ENCODE peak calls at places on chromosomes 5 and 9, in nine cellular contexts. X is ovary; W is brain microvascular endothelial cell; R is GM23248; V is uterus; T is CD4-positive, alpha-beta T cell; M is fibroblast of lung; I is thyroid gland; E is effector memory CD4-positive, alpha-beta T cell. G is an unnamed sample.

GRCh38 chr5:120139039-120139438 is 325.1 kb upstream of the PRR16 start:
- DNase-seq in X (no peak), W (peak; percentile 76), R (peak; percentile 93), V (peak; percentile 59), T (no peak), M (peak; percentile 100), I (no peak), E (no peak), G (no peak)

GRCh38 chr9:30932226-30932625 is 1452.2 kb upstream of the ACO1 start:
- DNase-seq in X (no peak), W (no peak), R (peak; percentile 4), V (no peak), T (no peak), M (no peak), I (no peak), E (no peak), G (no peak)

GRCh38 chr9:78213696-78214095 is 22.2 kb upstream of the CEP78 start:
- DNase-seq in X (no peak), W (peak; percentile 10), R (peak; percentile 45), V (no peak), T (no peak), M (peak; percentile 22), I (no peak), E (no peak), G (no peak)

GRCh38 chr5:142937265-142937877 is 167.2 kb downstream of the ARHGAP26 start:
- DNase-seq in X (no peak), W (no peak), R (no peak), V (no peak), T (no peak), M (no peak), I (no peak), E (no peak), G (no peak)

GRCh38 chr5:131810510-131811249 is 13.9 kb upstream of the FNIP1 start:
- DNase-seq in X (no peak), W (no peak), R (peak; percentile 18), V (no peak), T (no peak), M (peak; percentile 34), I (no peak), E (no peak), G (no peak)

GRCh38 chr5:148912714-148913398 is 86.4 kb downstream of the ADRB2 start:
- DNase-seq in X (no peak), W (peak; percentile 93), R (peak; percentile 99), V (no peak), T (no peak), M (peak; percentile 85), I (no peak), E (no peak), G (no peak)

GRCh38 chr9:124799274-124800006 is 22.5 kb downstream of the OLFML2A start:
- DNase-seq in X (no peak), W (no peak), R (no peak), V (no peak), T (no peak), M (no peak), I (no peak), E (no peak), G (no peak)

GRCh38 chr5:173802670-173803165 is 85.4 kb upstream of the CPEB4 start:
- DNase-seq in X (no peak), W (no peak), R (peak; percentile 60), V (no peak), T (no peak), M (peak; percentile 43), I (no peak), E (no peak), G (no peak)

GRCh38 chr5:150092159-150092787 is 5.9 kb upstream of the CSF1R start:
- DNase-seq in X (no peak), W (no peak), R (no peak), V (no peak), T (no peak), M (no peak), I (no peak), E (no peak), G (no peak)

GRCh38 chr9:125631391-125632085 is 75.5 kb downstream of the MAPKAP1 start:
- DNase-seq in X (no peak), W (peak; percentile 48), R (peak; percentile 78), V (no peak), T (no peak), M (peak; percentile 77), I (no peak), E (no peak), G (no peak)

GRCh38 chr9:108182950-108183381 is 672.8 kb downstream of the ACTL7B start:
- DNase-seq in X (no peak), W (peak; percentile 19), R (peak; percentile 82), V (no peak), T (no peak), M (no peak), I (no peak), E (no peak), G (peak; percentile 54)

GRCh38 chr5:99929067-99929805 is 605.9 kb upstream of the FAM174A start:
- DNase-seq in X (no peak), W (no peak), R (no peak), V (no peak), T (no peak), M (no peak), I (no peak), E (no peak), G (no peak)

GRCh38 chr9:4301971-4302427 is 2.1 kb upstream of the GLIS3 start:
- DNase-seq in X (peak; percentile 61), W (peak; percentile 95), R (peak; percentile 99), V (no peak), T (no peak), M (peak; percentile 93), I (peak; percentile 64), E (no peak), G (peak; percentile 90)

DNA sequence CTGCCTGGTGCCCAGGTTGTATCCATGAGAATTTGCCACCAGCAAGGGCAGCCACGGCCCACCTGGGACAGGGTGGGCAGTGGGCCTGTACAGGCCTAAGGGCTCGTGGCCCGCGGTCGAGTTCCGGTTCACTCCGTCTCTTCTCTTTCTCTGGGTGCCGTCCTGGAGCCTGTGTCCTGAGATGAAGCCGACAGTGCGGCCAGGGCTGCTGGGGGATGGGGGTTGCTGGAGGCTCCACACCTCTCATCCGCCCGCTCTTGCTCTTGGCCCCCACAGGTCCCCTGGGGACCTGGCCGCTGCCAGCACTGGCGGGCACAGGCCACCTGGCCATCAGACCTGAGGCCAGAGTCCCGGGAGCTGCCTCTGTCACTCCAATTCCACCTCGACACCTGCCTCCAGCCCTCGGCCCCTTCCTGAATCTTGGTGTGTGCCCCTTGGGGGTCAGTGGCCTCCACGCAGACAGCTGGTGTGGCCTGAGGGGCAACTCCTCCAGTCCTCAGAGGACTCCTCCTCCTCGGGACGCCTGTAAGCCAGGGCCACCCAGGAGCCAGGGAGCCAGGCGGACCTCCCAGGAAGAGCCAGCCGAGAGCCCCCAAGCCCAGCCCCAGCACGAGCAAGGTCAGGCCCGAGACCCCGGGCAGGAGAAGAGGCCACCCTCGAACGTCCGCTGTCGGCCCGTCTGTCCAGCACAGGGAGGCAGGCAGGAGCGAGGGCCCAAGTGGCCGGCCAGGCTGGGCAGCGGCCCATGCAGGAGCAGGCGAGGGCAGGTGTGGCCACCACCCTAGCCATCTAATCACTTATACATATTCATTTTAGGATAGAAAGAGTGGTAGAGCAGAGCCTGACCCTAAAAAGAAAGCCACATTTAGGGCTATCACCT is 5.2 kb downstream of the LRRC26 start:
- DNase-seq in X (no peak), W (no peak), R (no peak), V (no peak), T (no peak), M (no peak), I (no peak), E (no peak), G (no peak)
- H3K27me3 ChIP-seq in X (peaks cover 28% of the 10 kb centered on the region), W (peaks cover 84% of the 10 kb centered on the region), R (peaks cover 45% of the 10 kb centered on the region), V (peaks cover 58% of the 10 kb centered on the region), T (peaks cover 73% of the 10 kb centered on the region), M (peaks cover 44% of the 10 kb centered on the region), I (peaks cover 53% of the 10 kb centered on the region), E (peaks cover 73% of the 10 kb centered on the region), G (peaks cover 2% of the 10 kb centered on the region)

GRCh38 chr5:407801-408268 is 35.1 kb upstream of the EXOC3 start:
- DNase-seq in X (no peak), W (no peak), R (no peak), V (no peak), T (no peak), M (no peak), I (no peak), E (no peak), G (no peak)
- H3K27me3 ChIP-seq in X (no peaks in the 10 kb centered on the region), W (no peaks in the 10 kb centered on the region), R (no peaks in the 10 kb centered on the region), V (no peaks in the 10 kb centered on the region), T (peaks cover 7% of the 10 kb centered on the region), M (no peaks in the 10 kb centered on the region), I (no peaks in the 10 kb centered on the region), E (no peaks in the 10 kb centered on the region), G (no peaks in the 10 kb centered on the region)

DNA sequence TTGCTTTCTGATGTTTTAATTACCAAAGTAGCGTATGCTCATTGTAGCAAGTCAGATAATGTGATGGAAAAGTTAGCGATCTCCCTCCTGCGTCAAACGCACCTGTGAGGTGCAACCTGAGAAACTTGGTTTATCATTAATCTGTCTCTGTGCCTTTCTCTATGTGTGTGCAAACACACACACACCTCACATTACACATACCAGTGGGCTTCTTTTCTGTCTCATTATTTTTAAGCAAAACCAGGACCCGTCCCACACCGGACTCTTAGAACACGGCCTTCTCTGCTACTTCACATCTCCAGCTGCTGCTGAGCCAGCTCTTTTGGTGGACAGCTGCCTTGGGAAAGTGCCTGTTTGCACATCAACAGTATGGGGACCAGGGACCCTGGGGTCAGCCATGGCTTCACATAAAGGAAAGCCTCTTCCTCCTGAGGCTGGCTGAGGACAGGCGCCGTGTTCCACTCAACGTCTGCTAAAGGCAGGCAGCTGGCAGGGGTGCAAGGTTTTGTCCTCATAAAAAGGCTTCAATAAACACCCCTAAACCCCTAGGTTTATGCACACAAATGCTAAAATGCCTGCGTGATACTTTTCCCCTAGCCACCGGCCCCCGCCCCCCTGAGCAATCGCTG is 44.2 kb downstream of the MRPL36 start:
- DNase-seq in X (no peak), W (no peak), R (no peak), V (no peak), T (no peak), M (no peak), I (no peak), E (no peak), G (peak; percentile 9)
- H3K27me3 ChIP-seq in X (no peaks in the 10 kb centered on the region), W (no peaks in the 10 kb centered on the region), R (peaks cover 34% of the 10 kb centered on the region), V (no peaks in the 10 kb centered on the region), T (peaks cover 5% of the 10 kb centered on the region), M (no peaks in the 10 kb centered on the region), I (no peaks in the 10 kb centered on the region), E (no peaks in the 10 kb centered on the region), G (no peaks in the 10 kb centered on the region)

GRCh38 chr9:134639994-134640393 is 1.6 kb upstream of the COL5A1 start:
- DNase-seq in X (no peak), W (no peak), R (no peak), V (no peak), T (no peak), M (no peak), I (no peak), E (no peak), G (no peak)

GRCh38 chr9:134641989-134642384 is 384 bp downstream of the COL5A1 start:
- DNase-seq in X (no peak), W (no peak), R (no peak), V (no peak), T (no peak), M (no peak), I (no peak), E (no peak), G (no peak)

GRCh38 chr9:134641173-134641985 is at the start of gene COL5A1:
- DNase-seq in X (peak; percentile 94), W (peak; percentile 87), R (peak; percentile 98), V (peak; percentile 92), T (peak; percentile 40), M (peak; percentile 90), I (peak; percentile 85), E (peak; percentile 35), G (peak; percentile 97)

GRCh38 chr9:134642385-134643181 is 980 bp downstream of the COL5A1 start:
- DNase-seq in X (peak; percentile 76), W (peak; percentile 60), R (peak; percentile 89), V (peak; percentile 90), T (no peak), M (peak; percentile 94), I (peak; percentile 17), E (no peak), G (peak; percentile 73)

GRCh38 chr9:134640491-134641172 is 971 bp upstream of the COL5A1 start:
- DNase-seq in X (no peak), W (no peak), R (no peak), V (no peak), T (no peak), M (no peak), I (no peak), E (no peak), G (no peak)
- H3K27me3 ChIP-seq in X (no peaks in the 10 kb centered on the region), W (no peaks in the 10 kb centered on the region), R (no peaks in the 10 kb centered on the region), V (no peaks in the 10 kb centered on the region), T (peaks cover 11% of the 10 kb centered on the region), M (no peaks in the 10 kb centered on the region), I (no peaks in the 10 kb centered on the region), E (no peaks in the 10 kb centered on the region), G (no peaks in the 10 kb centered on the region)